ENCODE peak calls at places on chromosomes 4 and X, in ten cellular contexts. O is cardiac muscle cell, R is BE2C, X is uterus, K is GM12865, V is fibroblast of lung, C is right atrium auricular region, A is tibial nerve, U is AG04450, D is endodermal cell. Q is an unnamed sample.

GRCh38 chrX:1592863-1593201 is 1.4 kb downstream of the AKAP17A start:
- DNase-seq in A (no peak), X (no peak), O (no peak), V (no peak), C (no peak), D (no peak), U (no peak), K (no peak), R (no peak), Q (no peak)

GRCh38 chr4:1882850-1883271 is 11.7 kb downstream of the NSD2 start:
- DNase-seq in C (no peak), O (no peak), R (no peak), K (no peak), V (no peak), X (no peak), D (no peak), U (no peak), A (no peak), Q (no peak)

GRCh38 chrX:40573763-40574162 is 7.0 kb upstream of the ATP6AP2 start:
- DNase-seq in X (no peak), R (peak), A (no peak), D (peak), C (no peak), V (peak), K (peak), U (no peak), O (no peak), Q (peak)

GRCh38 chr4:41360214-41360910 is 103.6 kb downstream of the UCHL1 start:
- DNase-seq in X (no peak), O (peak), A (no peak), C (no peak), V (peak), U (no peak), D (peak), R (peak), K (peak), Q (peak)

GRCh38 chrX:861335-861890 is 230.8 kb downstream of the SHOX start:
- DNase-seq in V (no peak), K (no peak), C (no peak), U (no peak), O (no peak), A (no peak), X (no peak), D (peak), R (no peak), Q (peak)

GRCh38 chr4:76950052-76950845 is 697 bp downstream of the SEPTIN11 start:
- DNase-seq in U (no peak), K (peak), X (peak), O (peak), V (peak), R (peak), D (peak), A (peak), C (no peak), Q (peak)

GRCh38 chr4:89538171-89538570 is 230.6 kb upstream of the GPRIN3 start:
- DNase-seq in X (no peak), U (no peak), V (no peak), A (no peak), O (no peak), K (no peak), D (no peak), C (no peak), R (no peak), Q (no peak)

GRCh38 chrX:56947695-56948094 is 47.6 kb downstream of the SPIN3 start:
- DNase-seq in K (no peak), D (no peak), U (no peak), X (no peak), C (no peak), O (no peak), V (no peak), A (no peak), R (no peak), Q (peak)

GRCh38 chr4:1232661-1233621 is 16.0 kb downstream of the CTBP1 start:
- DNase-seq in R (no peak), C (peak), O (no peak), A (no peak), K (no peak), X (no peak), U (no peak), V (peak), D (no peak), Q (no peak)

GRCh38 chrX:115522955-115523354 is 38.0 kb upstream of the PLS3 start:
- DNase-seq in C (no peak), O (no peak), K (no peak), U (no peak), R (no peak), D (no peak), A (no peak), V (no peak), X (no peak), Q (no peak)

DNA sequence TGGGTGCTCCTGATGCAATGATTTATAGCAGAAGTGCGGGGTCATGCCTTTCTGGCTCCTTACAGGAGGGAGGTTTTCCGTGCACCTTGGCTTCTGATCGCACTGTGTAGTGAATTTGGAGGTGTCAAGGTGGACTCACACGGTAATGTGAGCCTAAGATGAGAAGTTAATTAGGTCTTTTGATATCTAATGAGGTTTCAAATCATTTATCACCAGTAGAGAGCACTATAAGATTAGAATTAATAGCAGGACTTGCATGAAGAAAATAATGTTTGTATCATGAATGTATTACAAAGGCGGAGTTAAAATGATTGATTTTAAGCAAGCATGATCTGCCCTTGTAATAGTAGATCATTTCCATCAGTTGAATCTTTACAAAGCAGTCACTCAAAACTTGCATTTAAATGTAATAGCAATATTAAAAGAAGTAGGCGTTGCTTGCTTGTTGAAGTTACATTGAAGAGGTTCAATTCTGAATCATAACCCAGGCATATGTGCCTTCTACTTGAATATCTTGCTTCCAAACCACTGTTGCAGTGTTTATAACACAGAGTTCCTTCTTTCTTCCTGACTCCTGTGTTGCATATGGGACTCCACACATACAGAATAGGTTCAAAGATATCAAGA is 152.1 kb downstream of the FMR1NB start:
- DNase-seq in O (no peak), U (no peak), K (peak), R (no peak), V (peak), X (no peak), D (no peak), A (no peak), C (no peak), Q (peak)
- TF ChIP-seq CTCF in O (no peak), U (no peak), K (no peak), R (no peak), V (no peak), X (no peak), D (peak), A (peak), C (peak), Q (peak)

DNA sequence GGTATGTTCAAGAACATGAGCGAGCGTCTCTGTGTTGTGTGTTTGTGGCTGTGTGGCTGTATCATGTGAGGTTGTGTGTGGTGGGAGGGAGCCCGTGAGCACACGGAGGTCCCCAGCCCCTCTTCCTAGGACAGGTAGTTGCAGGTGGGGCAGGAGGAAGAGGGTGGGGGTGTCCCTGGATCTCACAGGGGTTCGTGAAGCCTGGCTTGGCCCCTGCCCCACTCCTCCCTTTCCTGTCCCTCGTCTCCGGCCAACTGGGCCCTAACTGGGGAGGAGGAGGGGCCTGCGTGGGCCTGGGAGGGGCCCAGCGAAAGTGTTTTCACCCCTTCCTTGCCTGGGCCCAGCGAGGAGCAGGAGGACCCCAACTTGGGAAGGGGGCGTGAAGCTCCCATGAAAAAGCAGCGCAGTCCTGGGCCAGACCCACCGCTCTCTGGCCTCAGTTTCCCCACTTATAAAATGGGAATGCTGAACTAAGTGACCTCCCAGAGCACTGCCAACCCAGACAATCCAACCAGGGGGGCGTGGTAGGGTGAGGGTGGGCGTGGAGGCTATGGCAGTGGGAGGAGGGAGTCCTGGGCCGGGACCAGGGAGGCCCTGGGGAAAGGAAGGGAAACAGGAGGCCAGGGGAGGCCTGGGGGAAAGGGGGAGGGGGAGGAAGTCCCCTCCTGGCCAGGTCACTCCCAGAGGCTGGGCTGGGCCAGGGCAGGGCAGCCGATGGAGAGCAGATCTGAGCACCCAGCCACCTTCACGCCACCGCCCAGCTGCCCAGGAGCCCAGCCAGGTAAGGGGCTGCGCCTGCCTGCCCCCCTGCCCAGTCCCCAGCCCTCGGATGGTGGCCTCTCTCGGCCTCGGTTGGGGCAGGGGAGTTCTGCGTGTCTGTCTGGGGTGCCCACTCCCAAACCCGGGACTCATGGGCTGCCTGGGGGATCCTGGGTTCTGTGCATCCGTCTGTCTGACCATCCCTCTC is at the start of gene AVPR2:
- DNase-seq in A (no peak), V (no peak), U (no peak), O (no peak), K (no peak), R (no peak), X (no peak), C (no peak), D (peak), Q (no peak)
- H3K4me3 ChIP-seq in A (peak), V (no peak), U (no peak), O (no peak), K (no peak), R (no peak), X (no peak), C (peak), D (no peak), Q (no peak)

GRCh38 chr4:111410571-111410970 is 734.7 kb upstream of the FAM241A start:
- DNase-seq in A (no peak), O (no peak), C (no peak), K (no peak), R (no peak), U (no peak), V (no peak), D (no peak), X (no peak), Q (peak)

GRCh38 chr4:111404673-111405072 is 740.6 kb upstream of the FAM241A start:
- DNase-seq in K (no peak), U (no peak), V (no peak), A (no peak), C (no peak), O (no peak), R (no peak), D (no peak), X (no peak), Q (peak)

GRCh38 chr4:111400736-111401135 is 744.5 kb upstream of the FAM241A start:
- DNase-seq in U (peak), O (peak), V (peak), D (no peak), C (no peak), A (peak), X (no peak), K (no peak), R (peak), Q (peak)

GRCh38 chr4:111406036-111406435 is 739.2 kb upstream of the FAM241A start:
- DNase-seq in C (no peak), R (no peak), K (no peak), X (no peak), V (no peak), O (no peak), U (no peak), A (no peak), D (no peak), Q (peak)
- TF ChIP-seq CTCF in C (no peak), R (no peak), K (no peak), X (no peak), V (no peak), O (no peak), U (no peak), A (no peak), D (no peak), Q (no peak)

GRCh38 chr4:155388162-155388561 is 11.4 kb upstream of the MAP9 start:
- DNase-seq in V (no peak), X (no peak), U (no peak), O (no peak), D (no peak), C (no peak), A (no peak), K (no peak), R (no peak), Q (no peak)

GRCh38 chr4:155391932-155392331 is 15.2 kb upstream of the MAP9 start:
- DNase-seq in X (no peak), K (no peak), V (no peak), R (no peak), C (no peak), U (no peak), D (no peak), A (no peak), O (no peak), Q (no peak)

DNA sequence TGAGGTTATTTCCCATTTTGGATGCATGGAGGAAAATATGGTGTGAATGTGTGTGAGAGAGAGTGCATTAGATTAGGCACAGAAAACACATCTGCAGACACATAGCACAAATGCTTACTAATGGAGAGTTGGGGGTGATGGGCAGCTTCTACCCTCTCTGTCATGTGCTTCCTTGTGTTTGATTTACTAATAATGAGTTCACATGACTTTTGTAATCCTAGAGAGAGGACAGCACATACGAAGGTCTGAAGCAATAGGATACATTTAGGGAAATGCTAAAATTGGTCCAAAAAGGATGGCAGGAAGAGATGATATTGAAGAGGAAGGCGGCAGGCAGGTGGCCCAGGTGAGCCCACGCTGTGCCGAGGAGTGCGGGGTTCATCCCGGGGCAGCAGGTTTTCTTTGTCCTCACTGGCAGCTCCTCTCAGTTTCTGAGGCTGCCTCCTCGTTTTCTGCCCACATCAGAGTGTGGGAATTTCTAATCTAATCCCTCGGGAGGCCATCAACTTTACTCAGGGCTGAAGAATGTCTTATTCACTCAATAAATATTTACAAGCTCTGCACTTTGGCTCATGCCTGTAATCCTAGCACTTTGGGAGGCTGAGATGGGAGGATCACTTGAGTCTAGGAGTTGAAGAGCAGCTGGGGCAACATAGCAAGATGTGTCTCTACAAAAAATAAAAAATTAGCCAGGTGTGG is 15.9 kb upstream of the MAP9 start:
- DNase-seq in O (no peak), C (no peak), V (peak), K (no peak), D (no peak), U (peak), R (no peak), A (no peak), X (no peak), Q (peak)
- H3K4me3 ChIP-seq in O (no peak), C (no peak), V (no peak), K (no peak), D (no peak), U (no peak), R (no peak), A (no peak), X (no peak), Q (no peak)

DNA sequence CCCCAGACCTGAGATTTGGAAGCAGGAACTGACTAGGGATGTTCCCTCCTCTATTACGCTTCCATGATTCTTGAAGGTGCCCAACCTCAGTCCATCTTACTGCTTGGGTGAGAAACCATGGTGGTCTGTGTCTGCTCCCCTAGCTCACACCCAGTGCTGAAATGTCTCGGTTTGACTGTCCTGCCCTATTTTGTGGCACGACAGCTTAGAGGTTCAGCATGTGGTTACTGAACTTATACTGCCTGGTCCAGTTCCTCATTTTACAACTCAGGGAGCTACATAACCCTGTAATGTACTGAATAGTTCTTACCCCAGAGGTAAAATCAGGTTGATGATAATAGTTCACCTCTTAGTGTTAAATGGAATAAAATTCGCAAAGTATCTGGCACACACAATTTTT is 203.1 kb downstream of the RBM46 start:
- DNase-seq in K (peak), R (no peak), X (no peak), O (no peak), D (no peak), A (no peak), C (no peak), V (no peak), U (no peak), Q (no peak)
- TF ChIP-seq CTCF in K (no peak), R (no peak), X (no peak), O (no peak), D (no peak), A (no peak), C (no peak), V (no peak), U (no peak), Q (no peak)

Q was measured in AG10803.